ENCODE peak calls at places on chromosomes 2 and 18, in seven cellular contexts. One of them, this sample, is unnamed.

GRCh38 chr2:100865819-100866462 is 46.0 kb downstream of the NPAS2 start:
- ATAC-seq in right cardiac atrium: peak
- ATAC-seq in PC-3: peak
- ATAC-seq in activated T-cell treated with anti-CD3 and anti-CD28 coated beads, Interleukin-2, amount 50 U/mL, for 4 hours: no peak
- ATAC-seq in pancreas: peak
- ATAC-seq in gastroesophageal sphincter: no peak
- ATAC-seq in psoas muscle: peak
- ATAC-seq in this sample: peak

GRCh38 chr2:38155-38554 is 8.2 kb downstream of the FAM110C start:
- ATAC-seq in right cardiac atrium: no peak
- ATAC-seq in PC-3: peak
- ATAC-seq in activated T-cell treated with anti-CD3 and anti-CD28 coated beads, Interleukin-2, amount 50 U/mL, for 4 hours: no peak
- ATAC-seq in pancreas: no peak
- ATAC-seq in gastroesophageal sphincter: no peak
- ATAC-seq in psoas muscle: no peak
- ATAC-seq in this sample: peak

GRCh38 chr2:727071-727470 is 49.9 kb upstream of the TMEM18 start:
- ATAC-seq in right cardiac atrium: no peak
- ATAC-seq in PC-3: no peak
- ATAC-seq in activated T-cell treated with anti-CD3 and anti-CD28 coated beads, Interleukin-2, amount 50 U/mL, for 4 hours: peak
- ATAC-seq in pancreas: no peak
- ATAC-seq in gastroesophageal sphincter: no peak
- ATAC-seq in psoas muscle: no peak
- ATAC-seq in this sample: no peak

GRCh38 chr2:75003773-75004172 is 45.3 kb downstream of the POLE4 start:
- ATAC-seq in right cardiac atrium: no peak
- ATAC-seq in PC-3: no peak
- ATAC-seq in activated T-cell treated with anti-CD3 and anti-CD28 coated beads, Interleukin-2, amount 50 U/mL, for 4 hours: no peak
- ATAC-seq in pancreas: no peak
- ATAC-seq in gastroesophageal sphincter: no peak
- ATAC-seq in psoas muscle: no peak
- ATAC-seq in this sample: no peak

GRCh38 chr2:95345415-95346235 is 48.5 kb downstream of the KCNIP3 start:
- ATAC-seq in right cardiac atrium: peak
- ATAC-seq in PC-3: peak
- ATAC-seq in activated T-cell treated with anti-CD3 and anti-CD28 coated beads, Interleukin-2, amount 50 U/mL, for 4 hours: peak
- ATAC-seq in pancreas: peak
- ATAC-seq in gastroesophageal sphincter: peak
- ATAC-seq in psoas muscle: peak
- ATAC-seq in this sample: peak

GRCh38 chr2:98809878-98810587 is 79.1 kb upstream of the MGAT4A start:
- ATAC-seq in right cardiac atrium: peak
- ATAC-seq in PC-3: no peak
- ATAC-seq in activated T-cell treated with anti-CD3 and anti-CD28 coated beads, Interleukin-2, amount 50 U/mL, for 4 hours: no peak
- ATAC-seq in pancreas: no peak
- ATAC-seq in gastroesophageal sphincter: no peak
- ATAC-seq in psoas muscle: no peak
- ATAC-seq in this sample: no peak

GRCh38 chr18:77039196-77040140 is 93.1 kb downstream of the MBP start:
- ATAC-seq in right cardiac atrium: no peak
- ATAC-seq in PC-3: peak
- ATAC-seq in activated T-cell treated with anti-CD3 and anti-CD28 coated beads, Interleukin-2, amount 50 U/mL, for 4 hours: no peak
- ATAC-seq in pancreas: no peak
- ATAC-seq in gastroesophageal sphincter: no peak
- ATAC-seq in psoas muscle: peak
- ATAC-seq in this sample: peak

GRCh38 chr18:57211412-57211750 is 64.5 kb downstream of the BOD1L2 start:
- ATAC-seq in right cardiac atrium: no peak
- ATAC-seq in PC-3: no peak
- ATAC-seq in activated T-cell treated with anti-CD3 and anti-CD28 coated beads, Interleukin-2, amount 50 U/mL, for 4 hours: no peak
- ATAC-seq in pancreas: no peak
- ATAC-seq in gastroesophageal sphincter: no peak
- ATAC-seq in psoas muscle: no peak
- ATAC-seq in this sample: no peak

GRCh38 chr2:64482765-64483504 is 29.0 kb downstream of the LGALSL start:
- ATAC-seq in right cardiac atrium: peak
- ATAC-seq in PC-3: peak
- ATAC-seq in activated T-cell treated with anti-CD3 and anti-CD28 coated beads, Interleukin-2, amount 50 U/mL, for 4 hours: no peak
- ATAC-seq in pancreas: no peak
- ATAC-seq in gastroesophageal sphincter: no peak
- ATAC-seq in psoas muscle: no peak
- ATAC-seq in this sample: peak

GRCh38 chr2:149598014-149598395 is 10.4 kb upstream of the MMADHC start:
- ATAC-seq in right cardiac atrium: peak
- ATAC-seq in PC-3: peak
- ATAC-seq in activated T-cell treated with anti-CD3 and anti-CD28 coated beads, Interleukin-2, amount 50 U/mL, for 4 hours: peak
- ATAC-seq in pancreas: no peak
- ATAC-seq in gastroesophageal sphincter: peak
- ATAC-seq in psoas muscle: peak
- ATAC-seq in this sample: peak

GRCh38 chr2:20966061-20966460 is 77.8 kb downstream of the APOB start:
- ATAC-seq in right cardiac atrium: no peak
- ATAC-seq in PC-3: no peak
- ATAC-seq in activated T-cell treated with anti-CD3 and anti-CD28 coated beads, Interleukin-2, amount 50 U/mL, for 4 hours: no peak
- ATAC-seq in pancreas: no peak
- ATAC-seq in gastroesophageal sphincter: no peak
- ATAC-seq in psoas muscle: no peak
- ATAC-seq in this sample: no peak

GRCh38 chr18:75635096-75635495 is 207.6 kb upstream of the SMIM21 start:
- ATAC-seq in right cardiac atrium: no peak
- ATAC-seq in PC-3: no peak
- ATAC-seq in activated T-cell treated with anti-CD3 and anti-CD28 coated beads, Interleukin-2, amount 50 U/mL, for 4 hours: no peak
- ATAC-seq in pancreas: no peak
- ATAC-seq in gastroesophageal sphincter: no peak
- ATAC-seq in psoas muscle: no peak
- ATAC-seq in this sample: no peak

GRCh38 chr2:109266998-109267854 is 138.2 kb downstream of the SH3RF3 start:
- ATAC-seq in right cardiac atrium: peak
- ATAC-seq in PC-3: no peak
- ATAC-seq in activated T-cell treated with anti-CD3 and anti-CD28 coated beads, Interleukin-2, amount 50 U/mL, for 4 hours: no peak
- ATAC-seq in pancreas: no peak
- ATAC-seq in gastroesophageal sphincter: peak
- ATAC-seq in psoas muscle: no peak
- ATAC-seq in this sample: peak

GRCh38 chr2:109468893-109469292 is 144.9 kb downstream of the SEPTIN10 start:
- ATAC-seq in right cardiac atrium: peak
- ATAC-seq in PC-3: no peak
- ATAC-seq in activated T-cell treated with anti-CD3 and anti-CD28 coated beads, Interleukin-2, amount 50 U/mL, for 4 hours: no peak
- ATAC-seq in pancreas: no peak
- ATAC-seq in gastroesophageal sphincter: no peak
- ATAC-seq in psoas muscle: peak
- ATAC-seq in this sample: no peak

GRCh38 chr2:237547841-237548416 is 18.4 kb upstream of the PRLH start:
- ATAC-seq in right cardiac atrium: no peak
- ATAC-seq in PC-3: no peak
- ATAC-seq in activated T-cell treated with anti-CD3 and anti-CD28 coated beads, Interleukin-2, amount 50 U/mL, for 4 hours: no peak
- ATAC-seq in pancreas: no peak
- ATAC-seq in gastroesophageal sphincter: no peak
- ATAC-seq in psoas muscle: no peak
- ATAC-seq in this sample: peak

GRCh38 chr2:111903930-111904439 is 5.6 kb downstream of the MERTK start:
- ATAC-seq in right cardiac atrium: no peak
- ATAC-seq in PC-3: no peak
- ATAC-seq in activated T-cell treated with anti-CD3 and anti-CD28 coated beads, Interleukin-2, amount 50 U/mL, for 4 hours: no peak
- ATAC-seq in pancreas: no peak
- ATAC-seq in gastroesophageal sphincter: no peak
- ATAC-seq in psoas muscle: no peak
- ATAC-seq in this sample: no peak

GRCh38 chr2:49416252-49416651 is 261.9 kb upstream of the FSHR start:
- ATAC-seq in right cardiac atrium: no peak
- ATAC-seq in PC-3: no peak
- ATAC-seq in activated T-cell treated with anti-CD3 and anti-CD28 coated beads, Interleukin-2, amount 50 U/mL, for 4 hours: no peak
- ATAC-seq in pancreas: peak
- ATAC-seq in gastroesophageal sphincter: no peak
- ATAC-seq in psoas muscle: no peak
- ATAC-seq in this sample: no peak

GRCh38 chr2:68416081-68416675 is 50.9 kb downstream of the FBXO48 start:
- ATAC-seq in right cardiac atrium: no peak
- ATAC-seq in PC-3: no peak
- ATAC-seq in activated T-cell treated with anti-CD3 and anti-CD28 coated beads, Interleukin-2, amount 50 U/mL, for 4 hours: no peak
- ATAC-seq in pancreas: no peak
- ATAC-seq in gastroesophageal sphincter: no peak
- ATAC-seq in psoas muscle: no peak
- ATAC-seq in this sample: peak

GRCh38 chr2:109635426-109636289 is 21.5 kb downstream of the SOWAHC start:
- ATAC-seq in right cardiac atrium: no peak
- ATAC-seq in PC-3: no peak
- ATAC-seq in activated T-cell treated with anti-CD3 and anti-CD28 coated beads, Interleukin-2, amount 50 U/mL, for 4 hours: no peak
- ATAC-seq in pancreas: no peak
- ATAC-seq in gastroesophageal sphincter: no peak
- ATAC-seq in psoas muscle: no peak
- ATAC-seq in this sample: no peak

GRCh38 chr2:112149866-112150435 is 11.8 kb downstream of the FBLN7 start:
- ATAC-seq in right cardiac atrium: peak
- ATAC-seq in PC-3: no peak
- ATAC-seq in activated T-cell treated with anti-CD3 and anti-CD28 coated beads, Interleukin-2, amount 50 U/mL, for 4 hours: no peak
- ATAC-seq in pancreas: no peak
- ATAC-seq in gastroesophageal sphincter: no peak
- ATAC-seq in psoas muscle: no peak
- ATAC-seq in this sample: no peak

GRCh38 chr18:58526425-58527115 is 102.3 kb downstream of the ALPK2 start:
- ATAC-seq in right cardiac atrium: no peak
- ATAC-seq in PC-3: no peak
- ATAC-seq in activated T-cell treated with anti-CD3 and anti-CD28 coated beads, Interleukin-2, amount 50 U/mL, for 4 hours: no peak
- ATAC-seq in pancreas: peak
- ATAC-seq in gastroesophageal sphincter: no peak
- ATAC-seq in psoas muscle: no peak
- ATAC-seq in this sample: peak

GRCh38 chr18:36329684-36330434 is 32.3 kb downstream of the FHOD3 start:
- ATAC-seq in right cardiac atrium: no peak
- ATAC-seq in PC-3: no peak
- ATAC-seq in activated T-cell treated with anti-CD3 and anti-CD28 coated beads, Interleukin-2, amount 50 U/mL, for 4 hours: no peak
- ATAC-seq in pancreas: no peak
- ATAC-seq in gastroesophageal sphincter: no peak
- ATAC-seq in psoas muscle: no peak
- ATAC-seq in this sample: no peak

GRCh38 chr2:164692958-164693357 is 71.7 kb upstream of the GRB14 start:
- ATAC-seq in right cardiac atrium: no peak
- ATAC-seq in PC-3: no peak
- ATAC-seq in activated T-cell treated with anti-CD3 and anti-CD28 coated beads, Interleukin-2, amount 50 U/mL, for 4 hours: no peak
- ATAC-seq in pancreas: no peak
- ATAC-seq in gastroesophageal sphincter: no peak
- ATAC-seq in psoas muscle: no peak
- ATAC-seq in this sample: no peak

GRCh38 chr2:239602290-239603282 is 201.8 kb upstream of the HDAC4 start:
- ATAC-seq in right cardiac atrium: no peak
- ATAC-seq in PC-3: no peak
- ATAC-seq in activated T-cell treated with anti-CD3 and anti-CD28 coated beads, Interleukin-2, amount 50 U/mL, for 4 hours: no peak
- ATAC-seq in pancreas: no peak
- ATAC-seq in gastroesophageal sphincter: no peak
- ATAC-seq in psoas muscle: no peak
- ATAC-seq in this sample: peak

GRCh38 chr18:46060359-46060841 is 11.7 kb downstream of the PSTPIP2 start:
- ATAC-seq in right cardiac atrium: no peak
- ATAC-seq in PC-3: no peak
- ATAC-seq in activated T-cell treated with anti-CD3 and anti-CD28 coated beads, Interleukin-2, amount 50 U/mL, for 4 hours: no peak
- ATAC-seq in pancreas: no peak
- ATAC-seq in gastroesophageal sphincter: no peak
- ATAC-seq in psoas muscle: no peak
- ATAC-seq in this sample: peak

GRCh38 chr2:207085110-207085509 is 80.6 kb downstream of the KLF7 start:
- ATAC-seq in right cardiac atrium: no peak
- ATAC-seq in PC-3: no peak
- ATAC-seq in activated T-cell treated with anti-CD3 and anti-CD28 coated beads, Interleukin-2, amount 50 U/mL, for 4 hours: no peak
- ATAC-seq in pancreas: no peak
- ATAC-seq in gastroesophageal sphincter: no peak
- ATAC-seq in psoas muscle: no peak
- ATAC-seq in this sample: no peak

This sample was measured in esophagus mucosa.